ENCODE peak calls at places on chromosomes 12 and 14, in four cellular contexts. One of them, this sample, is unnamed.

GRCh38 chr14:28494196-28494595 is 272.4 kb upstream of the FOXG1 start:
- DNase-seq in H54: no peak
- DNase-seq in psoas muscle: no peak
- DNase-seq in G401: no peak
- DNase-seq in this sample: no peak

GRCh38 chr14:23529016-23529740 is 22.4 kb downstream of the ZFHX2 start:
- DNase-seq in H54: no peak
- DNase-seq in psoas muscle: no peak
- DNase-seq in G401: no peak
- DNase-seq in this sample: no peak

GRCh38 chr12:47785887-47786661 is 13.0 kb downstream of the SLC48A1 start:
- DNase-seq in H54: no peak
- DNase-seq in psoas muscle: no peak
- DNase-seq in G401: no peak
- DNase-seq in this sample: no peak

GRCh38 chr14:74978416-74978947 is 23.1 kb upstream of the PGF start:
- DNase-seq in H54: no peak
- DNase-seq in psoas muscle: no peak
- DNase-seq in G401: no peak
- DNase-seq in this sample: no peak

GRCh38 chr14:20774258-20774657 is 6.1 kb downstream of the EDDM3B start:
- DNase-seq in H54: no peak
- DNase-seq in psoas muscle: no peak
- DNase-seq in G401: no peak
- DNase-seq in this sample: no peak

GRCh38 chr12:79482323-79482722 is 208.4 kb downstream of the PAWR start:
- DNase-seq in H54: no peak
- DNase-seq in psoas muscle: no peak
- DNase-seq in G401: peak
- DNase-seq in this sample: no peak

GRCh38 chr14:22614240-22614799 is 16.2 kb downstream of the ABHD4 start:
- DNase-seq in H54: peak
- DNase-seq in psoas muscle: no peak
- DNase-seq in G401: peak
- DNase-seq in this sample: peak

GRCh38 chr14:70782361-70782760 is 27.0 kb downstream of the MAP3K9 start:
- DNase-seq in H54: peak
- DNase-seq in psoas muscle: no peak
- DNase-seq in G401: no peak
- DNase-seq in this sample: no peak

GRCh38 chr12:43370299-43370698 is 181.7 kb downstream of the ADAMTS20 start:
- DNase-seq in H54: no peak
- DNase-seq in psoas muscle: no peak
- DNase-seq in G401: no peak
- DNase-seq in this sample: no peak

This sample was measured in MM.1S.